ENCODE peak calls at places on chromosome 10, in six cellular contexts. M is COR-L47, O is EL, R is GM19239, K is GF-D8, S is LHCN-M2. E is an unnamed sample.

GRCh38 chr10:43262043-43262901 is 4.6 kb downstream of the RASGEF1A start:
- DNase-seq in R (no peak), K (no peak), M (peak; percentile 38), O (no peak), S (no peak), E (no peak)

GRCh38 chr10:61452229-61452651 is 941 bp downstream of the TMEM26 start:
- DNase-seq in O (peak; percentile 7), M (peak; percentile 22), R (no peak), K (no peak), S (no peak), E (no peak)

GRCh38 chr10:49552277-49552676 is 13.4 kb upstream of the ERCC6 start:
- DNase-seq in K (no peak), O (peak; percentile 99), M (no peak), S (peak; percentile 44), R (no peak), E (peak; percentile 79)

GRCh38 chr10:56035489-56035888 is 325.6 kb downstream of the ZWINT start:
- DNase-seq in M (no peak), O (no peak), R (no peak), S (no peak), K (no peak), E (no peak)

GRCh38 chr10:93369588-93370164 is 112.5 kb downstream of the MYOF start:
- DNase-seq in R (no peak), K (no peak), O (no peak), M (no peak), S (no peak), E (no peak)

GRCh38 chr10:132865236-132865635 is 77.1 kb downstream of the CFAP46 start:
- DNase-seq in S (no peak), M (no peak), R (no peak), K (no peak), O (no peak), E (no peak)

GRCh38 chr10:613661-614340 is 75.7 kb downstream of the DIP2C start:
- DNase-seq in S (no peak), R (no peak), K (no peak), O (no peak), M (no peak), E (no peak)

GRCh38 chr10:79904671-79905321 is 44.1 kb downstream of the SFTPD start:
- DNase-seq in S (peak; percentile 76), R (peak; percentile 12), M (peak; percentile 24), K (no peak), O (peak; percentile 78), E (peak; percentile 74)